ENCODE peak calls at places on chromosomes 5 and 9, in five cellular contexts. R is A549, Q is K562, W is GM12878, E is HepG2. Z is an unnamed sample.

GRCh38 chr5:171388816-171389168 is 1.1 kb downstream of the NPM1 start:
- DNase-seq in R (no peak), Q (no peak), W (no peak), E (no peak), Z (no peak)

GRCh38 chr5:104088876-104089778 is 526.5 kb upstream of the NUDT12 start:
- DNase-seq in R (no peak), Q (peak), W (peak), E (peak), Z (no peak)

GRCh38 chr9:15837079-15837679 is 284.3 kb downstream of the CCDC171 start:
- DNase-seq in R (peak), Q (peak), W (peak), E (peak), Z (no peak)

GRCh38 chr9:70672136-70672535 is 257.7 kb upstream of the KLF9 start:
- DNase-seq in R (no peak), Q (no peak), W (no peak), E (no peak), Z (no peak)

GRCh38 chr5:149205625-149206523 is 64.6 kb downstream of the ABLIM3 start:
- DNase-seq in R (no peak), Q (no peak), W (no peak), E (no peak), Z (no peak)

GRCh38 chr5:33936004-33936380 is 194 bp upstream of the RXFP3 start:
- DNase-seq in R (peak), Q (peak), W (no peak), E (no peak), Z (no peak)

GRCh38 chr9:124261787-124262595 is 4.2 kb downstream of the NEK6 start:
- DNase-seq in R (no peak), Q (no peak), W (no peak), E (no peak), Z (no peak)

GRCh38 chr5:54159153-54159836 is 151.1 kb downstream of the ARL15 start:
- DNase-seq in R (peak), Q (peak), W (no peak), E (peak), Z (no peak)

GRCh38 chr5:5788793-5789192 is 366.3 kb downstream of the ICE1 start:
- DNase-seq in R (no peak), Q (no peak), W (no peak), E (no peak), Z (no peak)

GRCh38 chr5:122183098-122183794 is 53.9 kb downstream of the ZNF474 start:
- DNase-seq in R (no peak), Q (no peak), W (no peak), E (no peak), Z (no peak)

GRCh38 chr9:25427290-25427689 is 251.0 kb downstream of the TUSC1 start:
- DNase-seq in R (no peak), Q (no peak), W (no peak), E (no peak), Z (no peak)

GRCh38 chr5:177429248-177430045 is 3.0 kb downstream of the GRK6 start:
- DNase-seq in R (no peak), Q (peak), W (peak), E (no peak), Z (no peak)

GRCh38 chr5:111755942-111756353 is 1.0 kb downstream of the NREP start:
- DNase-seq in R (no peak), Q (no peak), W (no peak), E (no peak), Z (no peak)

GRCh38 chr5:16580382-16580781 is 36.4 kb downstream of the RETREG1 start:
- DNase-seq in R (no peak), Q (no peak), W (no peak), E (no peak), Z (no peak)

GRCh38 chr9:21616082-21616778 is 134.1 kb upstream of the IFNE start:
- DNase-seq in R (peak), Q (no peak), W (no peak), E (no peak), Z (no peak)

GRCh38 chr5:35337332-35338168 is 107.3 kb upstream of the PRLR start:
- DNase-seq in R (no peak), Q (no peak), W (no peak), E (no peak), Z (no peak)

GRCh38 chr9:18314321-18314720 is 159.6 kb upstream of the ADAMTSL1 start:
- DNase-seq in R (no peak), Q (no peak), W (no peak), E (no peak), Z (no peak)

GRCh38 chr9:20087481-20087880 is 298.6 kb upstream of the SLC24A2 start:
- DNase-seq in R (no peak), Q (no peak), W (no peak), E (no peak), Z (no peak)

GRCh38 chr5:8981016-8981415 is 564.9 kb downstream of the SEMA5A start:
- DNase-seq in R (no peak), Q (no peak), W (no peak), E (no peak), Z (no peak)

GRCh38 chr5:133801955-133802751 is 166.3 kb downstream of the C5orf15 start:
- DNase-seq in R (no peak), Q (no peak), W (no peak), E (no peak), Z (no peak)

GRCh38 chr5:78133423-78133822 is 161.1 kb downstream of the AP3B1 start:
- DNase-seq in R (no peak), Q (no peak), W (no peak), E (no peak), Z (no peak)

GRCh38 chr5:115337882-115338281 is 41.4 kb upstream of the CCDC112 start:
- DNase-seq in R (no peak), Q (no peak), W (no peak), E (peak), Z (no peak)

GRCh38 chr9:37066139-37066725 is 32.2 kb upstream of the PAX5 start:
- DNase-seq in R (no peak), Q (no peak), W (no peak), E (no peak), Z (no peak)

GRCh38 chr5:149801307-149801985 is 71.3 kb downstream of the PPARGC1B start:
- DNase-seq in R (no peak), Q (peak), W (no peak), E (no peak), Z (no peak)

GRCh38 chr5:174837919-174838902 is 113.8 kb downstream of the MSX2 start:
- DNase-seq in R (peak), Q (no peak), W (no peak), E (no peak), Z (no peak)

GRCh38 chr5:88679638-88680037 is 203.3 kb downstream of the MEF2C start:
- DNase-seq in R (no peak), Q (no peak), W (no peak), E (no peak), Z (no peak)

GRCh38 chr5:155085282-155085990 is 71.9 kb downstream of the KIF4B start:
- DNase-seq in R (no peak), Q (no peak), W (no peak), E (no peak), Z (no peak)
- TF ChIP-seq KDM1A in R (no peak), Q (no peak), W (no peak), E (no peak), Z (no peak)

GRCh38 chr5:167036585-167036984 is 1254.9 kb upstream of the WWC1 start:
- DNase-seq in R (no peak), Q (no peak), W (no peak), E (no peak), Z (no peak)

GRCh38 chr5:167029488-167029887 is 1262.0 kb upstream of the WWC1 start:
- DNase-seq in R (no peak), Q (no peak), W (no peak), E (no peak), Z (no peak)

GRCh38 chr5:167030500-167031120 is 1260.8 kb upstream of the WWC1 start:
- DNase-seq in R (peak), Q (peak), W (no peak), E (no peak), Z (peak)
- TF ChIP-seq KDM1A in R (no peak), Q (no peak), W (no peak), E (no peak), Z (no peak)

GRCh38 chr9:3455712-3456111 is 70.1 kb downstream of the RFX3 start:
- DNase-seq in R (no peak), Q (no peak), W (no peak), E (no peak), Z (no peak)

GRCh38 chr9:3459076-3459475 is 66.7 kb downstream of the RFX3 start:
- DNase-seq in R (no peak), Q (no peak), W (no peak), E (no peak), Z (no peak)

GRCh38 chr9:3455088-3455487 is 70.7 kb downstream of the RFX3 start:
- DNase-seq in R (no peak), Q (no peak), W (no peak), E (no peak), Z (no peak)

GRCh38 chr9:3451956-3452355 is 73.8 kb downstream of the RFX3 start:
- DNase-seq in R (no peak), Q (no peak), W (no peak), E (no peak), Z (no peak)

DNA sequence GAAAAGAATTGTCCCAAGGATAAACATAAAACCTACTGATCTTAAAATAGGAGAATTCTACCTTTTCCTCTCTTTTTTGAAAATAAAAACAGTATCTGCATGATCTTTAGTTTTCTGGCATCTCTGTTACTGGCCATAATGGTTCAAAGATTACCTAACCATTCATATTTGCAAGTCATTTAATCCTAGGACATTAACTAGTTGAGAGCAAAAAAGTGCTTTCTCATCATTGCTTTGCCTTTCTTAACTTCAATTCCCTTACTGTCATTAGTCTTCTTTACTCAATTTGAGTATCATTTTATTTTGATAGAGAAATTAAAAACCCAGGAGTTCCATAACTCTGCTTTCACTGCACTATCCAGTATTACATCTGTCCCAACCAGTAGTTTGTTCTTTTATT is 68.6 kb downstream of the RFX3 start:
- DNase-seq in R (no peak), Q (no peak), W (no peak), E (no peak), Z (no peak)
- TF ChIP-seq KDM1A in R (no peak), Q (no peak), W (no peak), E (no peak), Z (no peak)

DNA sequence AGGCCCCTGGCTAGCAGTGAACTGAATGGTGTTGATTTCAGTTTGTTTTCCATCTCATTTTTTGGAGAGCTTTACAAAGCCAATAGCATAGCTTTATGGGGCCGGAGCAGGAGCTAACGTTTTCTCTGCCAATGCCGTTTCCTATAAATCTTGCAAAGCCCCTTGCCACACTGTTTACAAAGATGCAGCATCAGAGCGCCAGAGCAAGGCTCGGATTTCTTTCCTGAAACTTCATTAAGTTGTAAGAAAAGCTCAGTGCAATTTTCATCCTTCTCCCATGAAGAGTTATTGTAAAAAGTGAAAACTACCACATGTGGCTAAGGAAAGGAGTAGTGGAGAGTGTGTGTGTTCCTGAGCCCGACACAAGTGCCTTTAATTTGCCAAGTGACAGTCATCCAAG is 178.2 kb upstream of the GDNF start:
- DNase-seq in R (no peak), Q (no peak), W (no peak), E (no peak), Z (no peak)
- TF ChIP-seq KDM1A in R (no peak), Q (no peak), W (no peak), E (no peak), Z (no peak)